ENCODE peak calls at places on chromosomes 13 and 19, in seven cellular contexts. J is iris pigment epithelial cell; C is stimulated activated CD8-positive, alpha-beta memory T cell treated with anti-CD3 and anti-CD28 coated beads, Interleukin-4, amount 100 ng/mL, for 24 hours; O is AG09319; A is GDM1; L is HAP-1; P is dorsolateral prefrontal cortex. G is an unnamed sample.

GRCh38 chr19:3131168-3131567 is 4.7 kb upstream of the GNA15 start:
- DNase-seq in J (no peak), A (no peak), L (no peak), P (no peak), C (no peak), O (no peak), G (no peak)

GRCh38 chr13:43878897-43879322 is 630 bp downstream of the CCDC122 start:
- DNase-seq in P (peak; percentile 63), L (no peak), O (peak; percentile 58), C (peak; percentile 30), A (peak; percentile 41), J (peak; percentile 79), G (peak; percentile 83)

GRCh38 chr19:3792114-3792513 is 5.9 kb upstream of the MATK start:
- DNase-seq in O (no peak), J (no peak), C (no peak), L (no peak), A (no peak), P (no peak), G (no peak)

GRCh38 chr19:18674616-18675015 is 8.9 kb upstream of the CRTC1 start:
- DNase-seq in J (no peak), L (no peak), C (no peak), O (no peak), A (no peak), P (peak; percentile 77), G (no peak)

GRCh38 chr19:48964205-48965032 is 690 bp upstream of the FTL start:
- DNase-seq in J (peak; percentile 78), A (no peak), L (no peak), O (no peak), C (no peak), P (no peak), G (peak; percentile 67)

GRCh38 chr19:13103961-13104847 is 1.5 kb upstream of the LYL1 start:
- DNase-seq in L (peak; percentile 75), P (no peak), C (peak; percentile 59), J (no peak), A (peak; percentile 98), O (no peak), G (no peak)

GRCh38 chr19:23799321-23799720 is 40.6 kb upstream of the ZNF681 start:
- DNase-seq in L (no peak), P (no peak), C (no peak), A (no peak), J (no peak), O (no peak), G (no peak)

GRCh38 chr19:46124638-46125115 is at the start of gene IGFL3:
- DNase-seq in P (no peak), A (no peak), J (peak; percentile 54), L (no peak), O (no peak), C (no peak), G (no peak)

GRCh38 chr19:4972509-4973230 is 3.8 kb downstream of the KDM4B start:
- DNase-seq in C (no peak), A (no peak), J (peak; percentile 51), L (no peak), P (no peak), O (no peak), G (peak; percentile 47)

GRCh38 chr19:46202426-46202825 is 27.1 kb upstream of the IGFL1 start:
- DNase-seq in L (no peak), C (no peak), O (no peak), A (no peak), J (no peak), P (no peak), G (no peak)

GRCh38 chr19:10719466-10719961 is 1.6 kb downstream of the DNM2 start:
- DNase-seq in O (no peak), J (no peak), P (no peak), L (peak; percentile 25), C (no peak), A (no peak), G (no peak)

GRCh38 chr13:64239372-64239771 is 2823.7 kb upstream of the PCDH20 start:
- DNase-seq in C (no peak), O (no peak), A (no peak), J (peak; percentile 74), L (no peak), P (no peak), G (peak; percentile 71)

GRCh38 chr19:45629704-45630103 is 9.5 kb downstream of the EML2 start:
- DNase-seq in J (no peak), A (no peak), P (no peak), O (no peak), L (no peak), C (no peak), G (no peak)

GRCh38 chr19:383922-384800 is 24.8 kb downstream of the C2CD4C start:
- DNase-seq in P (no peak), J (no peak), O (no peak), L (peak; percentile 56), C (no peak), A (no peak), G (peak; percentile 6)

GRCh38 chr19:6313398-6313969 is 19.9 kb downstream of the ACER1 start:
- DNase-seq in P (no peak), J (no peak), A (no peak), O (no peak), L (no peak), C (no peak), G (no peak)

GRCh38 chr19:55870736-55871135 is 34.4 kb downstream of the NLRP4 start:
- DNase-seq in J (no peak), L (no peak), C (no peak), P (no peak), A (no peak), O (no peak), G (no peak)

GRCh38 chr19:41327076-41327475 is 17.1 kb downstream of the CCDC97 start:
- DNase-seq in A (no peak), P (no peak), C (no peak), O (no peak), J (no peak), L (no peak), G (no peak)

GRCh38 chr13:50587122-50587521 is 256.4 kb downstream of the DLEU7 start:
- DNase-seq in P (no peak), O (no peak), L (no peak), A (no peak), C (no peak), J (no peak), G (no peak)

GRCh38 chr13:24215007-24215633 is 54.6 kb downstream of the SPATA13 start:
- DNase-seq in J (no peak), A (no peak), C (no peak), O (no peak), L (no peak), P (no peak), G (no peak)

GRCh38 chr13:21420706-21421105 is 38.4 kb downstream of the ZDHHC20 start:
- DNase-seq in C (no peak), L (no peak), A (no peak), J (peak; percentile 64), O (no peak), P (no peak), G (peak; percentile 32)

GRCh38 chr19:4115818-4116385 is 8.0 kb downstream of the MAP2K2 start:
- DNase-seq in C (no peak), O (no peak), L (no peak), P (peak; percentile 42), A (no peak), J (no peak), G (no peak)

GRCh38 chr19:43847884-43848283 is 20.8 kb downstream of the ZNF283 start:
- DNase-seq in A (no peak), J (no peak), L (no peak), C (no peak), P (no peak), O (no peak), G (no peak)

G was measured in fibroblast of pulmonary artery.